ENCODE peak calls at places on chromosomes 1 and 21, in seven cellular contexts. One of them, this sample, is unnamed.

GRCh38 chr1:109579044-109579443 is 30.6 kb downstream of the GNAI3 start:
- DNase-seq in mesenchymal stem cell: no peak
- DNase-seq in H9: no peak
- DNase-seq in mesendoderm: no peak
- DNase-seq in IMR-90: peak; percentile 46
- DNase-seq in H1: no peak
- DNase-seq in trophoblast cell: no peak
- DNase-seq in this sample: no peak

GRCh38 chr1:66867501-66867900 is 57.2 kb downstream of the DNAI4 start:
- DNase-seq in mesenchymal stem cell: no peak
- DNase-seq in H9: no peak
- DNase-seq in mesendoderm: no peak
- DNase-seq in IMR-90: no peak
- DNase-seq in H1: no peak
- DNase-seq in trophoblast cell: peak; percentile 20
- DNase-seq in this sample: no peak

GRCh38 chr21:18725653-18726052 is 322.1 kb upstream of the TMPRSS15 start:
- DNase-seq in mesenchymal stem cell: no peak
- DNase-seq in H9: peak; percentile 40
- DNase-seq in mesendoderm: peak; percentile 54
- DNase-seq in IMR-90: no peak
- DNase-seq in H1: no peak
- DNase-seq in trophoblast cell: no peak
- DNase-seq in this sample: no peak

GRCh38 chr1:155069551-155070391 is 6.2 kb downstream of the EFNA4 start:
- DNase-seq in mesenchymal stem cell: no peak
- DNase-seq in H9: no peak
- DNase-seq in mesendoderm: no peak
- DNase-seq in IMR-90: no peak
- DNase-seq in H1: no peak
- DNase-seq in trophoblast cell: no peak
- DNase-seq in this sample: no peak

GRCh38 chr1:45442272-45442671 is 48.7 kb downstream of the TESK2 start:
- DNase-seq in mesenchymal stem cell: peak; percentile 58
- DNase-seq in H9: no peak
- DNase-seq in mesendoderm: peak; percentile 20
- DNase-seq in IMR-90: peak; percentile 85
- DNase-seq in H1: no peak
- DNase-seq in trophoblast cell: peak; percentile 82
- DNase-seq in this sample: no peak

GRCh38 chr1:221891708-221892107 is 149.8 kb upstream of the DUSP10 start:
- DNase-seq in mesenchymal stem cell: no peak
- DNase-seq in H9: no peak
- DNase-seq in mesendoderm: no peak
- DNase-seq in IMR-90: no peak
- DNase-seq in H1: no peak
- DNase-seq in trophoblast cell: peak; percentile 61
- DNase-seq in this sample: no peak

GRCh38 chr21:38861989-38862683 is 56.4 kb downstream of the ETS2 start:
- DNase-seq in mesenchymal stem cell: no peak
- DNase-seq in H9: no peak
- DNase-seq in mesendoderm: no peak
- DNase-seq in IMR-90: no peak
- DNase-seq in H1: no peak
- DNase-seq in trophoblast cell: no peak
- DNase-seq in this sample: no peak

GRCh38 chr1:2936568-2937515 is 84.4 kb upstream of the ACTRT2 start:
- DNase-seq in mesenchymal stem cell: no peak
- DNase-seq in H9: no peak
- DNase-seq in mesendoderm: no peak
- DNase-seq in IMR-90: no peak
- DNase-seq in H1: no peak
- DNase-seq in trophoblast cell: no peak
- DNase-seq in this sample: no peak

GRCh38 chr1:35499652-35500176 is 57.5 kb downstream of the KIAA0319L start:
- DNase-seq in mesenchymal stem cell: no peak
- DNase-seq in H9: no peak
- DNase-seq in mesendoderm: peak; percentile 77
- DNase-seq in IMR-90: no peak
- DNase-seq in H1: no peak
- DNase-seq in trophoblast cell: peak; percentile 8
- DNase-seq in this sample: no peak

GRCh38 chr1:218365600-218365999 is 20.5 kb downstream of the TGFB2 start:
- DNase-seq in mesenchymal stem cell: no peak
- DNase-seq in H9: no peak
- DNase-seq in mesendoderm: no peak
- DNase-seq in IMR-90: no peak
- DNase-seq in H1: no peak
- DNase-seq in trophoblast cell: no peak
- DNase-seq in this sample: no peak

GRCh38 chr1:151885479-151885878 is 23.8 kb downstream of the THEM4 start:
- DNase-seq in mesenchymal stem cell: no peak
- DNase-seq in H9: no peak
- DNase-seq in mesendoderm: no peak
- DNase-seq in IMR-90: no peak
- DNase-seq in H1: no peak
- DNase-seq in trophoblast cell: peak; percentile 59
- DNase-seq in this sample: no peak

GRCh38 chr1:202230939-202231645 is 37.5 kb downstream of the LGR6 start:
- DNase-seq in mesenchymal stem cell: no peak
- DNase-seq in H9: no peak
- DNase-seq in mesendoderm: no peak
- DNase-seq in IMR-90: no peak
- DNase-seq in H1: no peak
- DNase-seq in trophoblast cell: no peak
- DNase-seq in this sample: no peak

GRCh38 chr1:164382384-164382783 is 176.6 kb upstream of the PBX1 start:
- DNase-seq in mesenchymal stem cell: no peak
- DNase-seq in H9: no peak
- DNase-seq in mesendoderm: peak; percentile 41
- DNase-seq in IMR-90: no peak
- DNase-seq in H1: no peak
- DNase-seq in trophoblast cell: no peak
- DNase-seq in this sample: no peak

GRCh38 chr21:44985441-44986401 is 45.9 kb downstream of the SLX9 start:
- DNase-seq in mesenchymal stem cell: no peak
- DNase-seq in H9: no peak
- DNase-seq in mesendoderm: no peak
- DNase-seq in IMR-90: no peak
- DNase-seq in H1: no peak
- DNase-seq in trophoblast cell: no peak
- DNase-seq in this sample: no peak

GRCh38 chr1:25020851-25021585 is 90.9 kb upstream of the RUNX3 start:
- DNase-seq in mesenchymal stem cell: no peak
- DNase-seq in H9: peak; percentile 40
- DNase-seq in mesendoderm: no peak
- DNase-seq in IMR-90: no peak
- DNase-seq in H1: no peak
- DNase-seq in trophoblast cell: no peak
- DNase-seq in this sample: no peak

DNA sequence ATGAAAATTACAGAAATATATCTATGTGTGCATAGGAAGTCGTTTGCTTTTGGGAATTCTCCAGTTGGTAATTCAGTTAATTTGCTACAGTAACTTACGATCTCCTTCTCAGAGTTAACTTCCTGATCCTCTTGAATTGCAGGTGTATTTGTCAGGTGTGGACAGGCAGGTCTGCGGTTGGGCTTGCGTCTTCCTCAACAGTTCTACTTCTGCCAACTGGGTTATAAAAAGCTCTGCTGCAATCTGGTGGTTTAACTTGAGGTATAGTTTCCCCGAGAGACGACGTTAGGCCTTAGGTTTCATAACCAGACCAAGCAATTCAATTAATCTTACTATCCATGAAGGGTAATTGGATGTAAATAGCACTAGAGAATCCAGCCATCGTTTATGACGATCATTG is 88.2 kb downstream of the GABPA start:
- DNase-seq in mesenchymal stem cell: no peak
- DNase-seq in H9: no peak
- DNase-seq in mesendoderm: no peak
- DNase-seq in IMR-90: no peak
- DNase-seq in H1: no peak
- DNase-seq in trophoblast cell: no peak
- DNase-seq in this sample: no peak
- H3K79me1 ChIP-seq in mesenchymal stem cell: no peaks in the 10 kb centered on the region
- H3K79me1 ChIP-seq in H9: no peaks in the 10 kb centered on the region
- H3K79me1 ChIP-seq in mesendoderm: no peaks in the 10 kb centered on the region
- H3K79me1 ChIP-seq in IMR-90: no peaks in the 10 kb centered on the region
- H3K79me1 ChIP-seq in H1: no peaks in the 10 kb centered on the region
- H3K79me1 ChIP-seq in trophoblast cell: no peaks in the 10 kb centered on the region
- H3K79me1 ChIP-seq in this sample: no peaks in the 10 kb centered on the region

GRCh38 chr1:167714098-167714850 is 7.5 kb upstream of the MPZL1 start:
- DNase-seq in mesenchymal stem cell: peak; percentile 88
- DNase-seq in H9: peak; percentile 86
- DNase-seq in mesendoderm: peak; percentile 89
- DNase-seq in IMR-90: no peak
- DNase-seq in H1: peak; percentile 99
- DNase-seq in trophoblast cell: peak; percentile 95
- DNase-seq in this sample: peak; percentile 93

GRCh38 chr1:167714851-167715652 is 6.7 kb upstream of the MPZL1 start:
- DNase-seq in mesenchymal stem cell: peak; percentile 93
- DNase-seq in H9: peak; percentile 85
- DNase-seq in mesendoderm: peak; percentile 88
- DNase-seq in IMR-90: peak; percentile 83
- DNase-seq in H1: peak; percentile 95
- DNase-seq in trophoblast cell: peak; percentile 97
- DNase-seq in this sample: peak; percentile 93

GRCh38 chr1:167718926-167719691 is 2.7 kb upstream of the MPZL1 start:
- DNase-seq in mesenchymal stem cell: no peak
- DNase-seq in H9: no peak
- DNase-seq in mesendoderm: peak; percentile 91
- DNase-seq in IMR-90: no peak
- DNase-seq in H1: no peak
- DNase-seq in trophoblast cell: peak; percentile 78
- DNase-seq in this sample: no peak

GRCh38 chr1:167715653-167716302 is 6.0 kb upstream of the MPZL1 start:
- DNase-seq in mesenchymal stem cell: no peak
- DNase-seq in H9: no peak
- DNase-seq in mesendoderm: no peak
- DNase-seq in IMR-90: peak; percentile 10
- DNase-seq in H1: no peak
- DNase-seq in trophoblast cell: no peak
- DNase-seq in this sample: no peak

GRCh38 chr1:167717351-167717750 is 4.4 kb upstream of the MPZL1 start:
- DNase-seq in mesenchymal stem cell: peak; percentile 66
- DNase-seq in H9: no peak
- DNase-seq in mesendoderm: no peak
- DNase-seq in IMR-90: peak; percentile 64
- DNase-seq in H1: no peak
- DNase-seq in trophoblast cell: peak; percentile 77
- DNase-seq in this sample: no peak
- H3K18ac ChIP-seq in mesenchymal stem cell: no peak overlapping the region
- H3K18ac ChIP-seq in H9: no peak overlapping the region
- H3K18ac ChIP-seq in mesendoderm: no peak overlapping the region
- H3K18ac ChIP-seq in IMR-90: peak overlapping the region; percentile 5
- H3K18ac ChIP-seq in H1: no peak overlapping the region
- H3K18ac ChIP-seq in trophoblast cell: no peak overlapping the region
- H3K18ac ChIP-seq in this sample: no peak overlapping the region

GRCh38 chr1:167054946-167055630 is 35.1 kb downstream of the GPA33 start:
- DNase-seq in mesenchymal stem cell: no peak
- DNase-seq in H9: no peak
- DNase-seq in mesendoderm: no peak
- DNase-seq in IMR-90: no peak
- DNase-seq in H1: no peak
- DNase-seq in trophoblast cell: no peak
- DNase-seq in this sample: no peak

GRCh38 chr1:167054531-167054930 is 35.6 kb downstream of the GPA33 start:
- DNase-seq in mesenchymal stem cell: no peak
- DNase-seq in H9: no peak
- DNase-seq in mesendoderm: no peak
- DNase-seq in IMR-90: no peak
- DNase-seq in H1: no peak
- DNase-seq in trophoblast cell: no peak
- DNase-seq in this sample: no peak

GRCh38 chr1:167056529-167057296 is 33.5 kb downstream of the GPA33 start:
- DNase-seq in mesenchymal stem cell: peak; percentile 21
- DNase-seq in H9: peak; percentile 34
- DNase-seq in mesendoderm: peak; percentile 67
- DNase-seq in IMR-90: no peak
- DNase-seq in H1: no peak
- DNase-seq in trophoblast cell: no peak
- DNase-seq in this sample: no peak

GRCh38 chr1:167052389-167052788 is 37.8 kb downstream of the GPA33 start:
- DNase-seq in mesenchymal stem cell: peak; percentile 12
- DNase-seq in H9: peak; percentile 81
- DNase-seq in mesendoderm: peak; percentile 87
- DNase-seq in IMR-90: no peak
- DNase-seq in H1: no peak
- DNase-seq in trophoblast cell: peak; percentile 41
- DNase-seq in this sample: no peak

GRCh38 chr1:167051907-167052306 is 38.3 kb downstream of the GPA33 start:
- DNase-seq in mesenchymal stem cell: no peak
- DNase-seq in H9: no peak
- DNase-seq in mesendoderm: no peak
- DNase-seq in IMR-90: no peak
- DNase-seq in H1: no peak
- DNase-seq in trophoblast cell: no peak
- DNase-seq in this sample: no peak
- H2BK120ac ChIP-seq in mesenchymal stem cell: no peak overlapping the region
- H2BK120ac ChIP-seq in H9: no peak overlapping the region
- H2BK120ac ChIP-seq in mesendoderm: no peak overlapping the region
- H2BK120ac ChIP-seq in IMR-90: no peak overlapping the region
- H2BK120ac ChIP-seq in H1: no peak overlapping the region
- H2BK120ac ChIP-seq in trophoblast cell: no peak overlapping the region
- H2BK120ac ChIP-seq in this sample: no peak overlapping the region

GRCh38 chr1:1591452-1591851 is 8.5 kb downstream of the FNDC10 start:
- DNase-seq in mesenchymal stem cell: peak; percentile 24
- DNase-seq in H9: no peak
- DNase-seq in mesendoderm: peak; percentile 45
- DNase-seq in IMR-90: peak; percentile 34
- DNase-seq in H1: no peak
- DNase-seq in trophoblast cell: no peak
- DNase-seq in this sample: no peak

GRCh38 chr1:1593834-1594601 is 5.9 kb downstream of the FNDC10 start:
- DNase-seq in mesenchymal stem cell: no peak
- DNase-seq in H9: no peak
- DNase-seq in mesendoderm: no peak
- DNase-seq in IMR-90: no peak
- DNase-seq in H1: no peak
- DNase-seq in trophoblast cell: no peak
- DNase-seq in this sample: no peak

GRCh38 chr1:1597275-1597930 is 2.5 kb downstream of the FNDC10 start:
- DNase-seq in mesenchymal stem cell: no peak
- DNase-seq in H9: peak; percentile 77
- DNase-seq in mesendoderm: peak; percentile 57
- DNase-seq in IMR-90: no peak
- DNase-seq in H1: peak; percentile 66
- DNase-seq in trophoblast cell: peak; percentile 37
- DNase-seq in this sample: no peak

GRCh38 chr1:1596493-1597274 is 3.3 kb downstream of the FNDC10 start:
- DNase-seq in mesenchymal stem cell: no peak
- DNase-seq in H9: no peak
- DNase-seq in mesendoderm: no peak
- DNase-seq in IMR-90: no peak
- DNase-seq in H1: no peak
- DNase-seq in trophoblast cell: no peak
- DNase-seq in this sample: no peak

DNA sequence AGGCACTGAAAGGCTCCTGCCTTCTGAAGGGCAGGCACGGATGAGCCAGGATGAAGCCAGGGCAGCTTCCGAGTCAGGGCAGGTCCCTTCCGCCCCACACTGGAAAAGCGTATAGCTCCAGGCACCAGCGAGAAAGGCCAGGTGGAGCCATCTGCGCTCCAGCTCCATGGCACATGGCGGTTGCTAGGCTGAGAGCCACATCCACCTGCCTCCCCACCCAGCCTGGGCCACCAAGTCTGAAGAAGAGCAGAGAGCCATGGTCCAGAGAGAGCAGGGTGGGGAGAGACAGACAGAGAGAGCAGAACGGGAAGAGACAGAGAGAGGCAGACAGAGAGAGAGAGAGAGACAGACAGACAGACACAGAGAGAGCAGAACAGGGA is 5.3 kb downstream of the FNDC10 start:
- DNase-seq in mesenchymal stem cell: no peak
- DNase-seq in H9: no peak
- DNase-seq in mesendoderm: no peak
- DNase-seq in IMR-90: no peak
- DNase-seq in H1: no peak
- DNase-seq in trophoblast cell: peak; percentile 48
- DNase-seq in this sample: no peak
- H3K79me1 ChIP-seq in mesenchymal stem cell: no peaks in the 10 kb centered on the region
- H3K79me1 ChIP-seq in H9: no peaks in the 10 kb centered on the region
- H3K79me1 ChIP-seq in mesendoderm: no peaks in the 10 kb centered on the region
- H3K79me1 ChIP-seq in IMR-90: no peaks in the 10 kb centered on the region
- H3K79me1 ChIP-seq in H1: no peaks in the 10 kb centered on the region
- H3K79me1 ChIP-seq in trophoblast cell: no peaks in the 10 kb centered on the region
- H3K79me1 ChIP-seq in this sample: peaks cover 2% of the 10 kb centered on the region